ENCODE peak calls at places on chromosomes 11 and 22, in six cellular contexts. C is neural progenitor cell; M is NCI-H1105 treated with DMSO at 0.1 percent for 48 hours; G is activated naive CD4-positive, alpha-beta T cell; L is C1 segment of cervical spinal cord; D is amygdala. K is an unnamed sample.

GRCh38 chr11:108871152-108871551 is 206.3 kb downstream of the DDX10 start:
- DNase-seq in L (no peak), G (no peak), M (peak), D (no peak), C (peak), K (peak)

GRCh38 chr11:117606211-117606610 is 190.8 kb downstream of the DSCAML1 start:
- DNase-seq in M (no peak), L (no peak), D (no peak), G (no peak), C (no peak), K (no peak)

GRCh38 chr11:9565822-9566560 is 7.5 kb upstream of the WEE1 start:
- DNase-seq in D (no peak), G (no peak), C (peak), L (no peak), M (no peak), K (peak)

GRCh38 chr11:326842-327580 is 6.4 kb upstream of the IFITM3 start:
- DNase-seq in G (peak), L (no peak), C (no peak), M (no peak), D (peak), K (peak)

GRCh38 chr22:40040927-40041326 is 46.2 kb downstream of the FAM83F start:
- DNase-seq in D (no peak), G (no peak), M (peak), C (no peak), L (no peak), K (peak)

GRCh38 chr11:10800292-10800691 is 8.4 kb downstream of the EIF4G2 start:
- DNase-seq in M (no peak), D (no peak), L (no peak), G (no peak), C (no peak), K (no peak)

GRCh38 chr11:47179655-47179991 is 2.9 kb upstream of the ARFGAP2 start:
- DNase-seq in D (no peak), G (peak), C (peak), L (no peak), M (peak), K (peak)

GRCh38 chr11:86197448-86197847 is 47.1 kb upstream of the EED start:
- DNase-seq in G (no peak), D (no peak), M (no peak), C (no peak), L (no peak), K (no peak)

GRCh38 chr11:38547464-38547863 is 1949.4 kb upstream of the RAG2 start:
- DNase-seq in D (no peak), L (no peak), C (no peak), G (no peak), M (no peak), K (no peak)

GRCh38 chr11:117884994-117885393 is 8.5 kb upstream of the FXYD6 start:
- DNase-seq in D (no peak), L (no peak), C (no peak), M (no peak), G (no peak), K (no peak)

GRCh38 chr22:37197451-37198289 is 9.6 kb upstream of the C1QTNF6 start:
- DNase-seq in D (no peak), M (peak), G (no peak), L (peak), C (no peak), K (peak)

GRCh38 chr11:94762208-94762607 is 5.9 kb upstream of the AMOTL1 start:
- DNase-seq in L (no peak), M (peak), G (no peak), C (no peak), D (no peak), K (no peak)

GRCh38 chr11:84260862-84261261 is 974.7 kb upstream of the CCDC90B start:
- DNase-seq in L (no peak), D (no peak), C (no peak), M (no peak), G (no peak), K (no peak)

K was measured in Daoy.